ENCODE peak calls at places on chromosomes 7 and 10, in five cellular contexts. One of them, this sample, is unnamed.

GRCh38 chr7:141335164-141335563 is 216.0 kb upstream of the AGK start:
- DNase-seq in left lung: no peak
- DNase-seq in IMR-90: no peak
- DNase-seq in lower lobe of right lung: no peak
- DNase-seq in Peyer's patch: no peak
- DNase-seq in this sample: no peak

GRCh38 chr7:53383131-53383530 is 347.7 kb downstream of the POM121L12 start:
- DNase-seq in left lung: no peak
- DNase-seq in IMR-90: no peak
- DNase-seq in lower lobe of right lung: no peak
- DNase-seq in Peyer's patch: no peak
- DNase-seq in this sample: no peak

GRCh38 chr10:94218496-94219183 is 144.1 kb downstream of the NOC3L start:
- DNase-seq in left lung: no peak
- DNase-seq in IMR-90: peak; percentile 47
- DNase-seq in lower lobe of right lung: no peak
- DNase-seq in Peyer's patch: no peak
- DNase-seq in this sample: no peak

GRCh38 chr7:18320971-18321567 is 174.5 kb upstream of the HDAC9 start:
- DNase-seq in left lung: no peak
- DNase-seq in IMR-90: peak; percentile 58
- DNase-seq in lower lobe of right lung: no peak
- DNase-seq in Peyer's patch: no peak
- DNase-seq in this sample: no peak

GRCh38 chr7:106057204-106057961 is 54.7 kb downstream of the SYPL1 start:
- DNase-seq in left lung: no peak
- DNase-seq in IMR-90: no peak
- DNase-seq in lower lobe of right lung: no peak
- DNase-seq in Peyer's patch: no peak
- DNase-seq in this sample: no peak

GRCh38 chr7:16062269-16062668 is 359.1 kb downstream of the CRPPA start:
- DNase-seq in left lung: no peak
- DNase-seq in IMR-90: peak; percentile 75
- DNase-seq in lower lobe of right lung: no peak
- DNase-seq in Peyer's patch: no peak
- DNase-seq in this sample: no peak

GRCh38 chr10:114030140-114030539 is 13.5 kb upstream of the ADRB1 start:
- DNase-seq in left lung: no peak
- DNase-seq in IMR-90: no peak
- DNase-seq in lower lobe of right lung: no peak
- DNase-seq in Peyer's patch: no peak
- DNase-seq in this sample: no peak

GRCh38 chr10:129505500-129506075 is 38.5 kb downstream of the MGMT start:
- DNase-seq in left lung: no peak
- DNase-seq in IMR-90: no peak
- DNase-seq in lower lobe of right lung: no peak
- DNase-seq in Peyer's patch: no peak
- DNase-seq in this sample: no peak

GRCh38 chr7:53604201-53604600 is 568.8 kb downstream of the POM121L12 start:
- DNase-seq in left lung: no peak
- DNase-seq in IMR-90: no peak
- DNase-seq in lower lobe of right lung: no peak
- DNase-seq in Peyer's patch: no peak
- DNase-seq in this sample: no peak

GRCh38 chr10:71788954-71789353 is 15.6 kb upstream of the VSIR start:
- DNase-seq in left lung: no peak
- DNase-seq in IMR-90: no peak
- DNase-seq in lower lobe of right lung: no peak
- DNase-seq in Peyer's patch: peak; percentile 22
- DNase-seq in this sample: no peak

GRCh38 chr10:132596742-132597279 is 59.2 kb downstream of the INPP5A start:
- DNase-seq in left lung: no peak
- DNase-seq in IMR-90: no peak
- DNase-seq in lower lobe of right lung: no peak
- DNase-seq in Peyer's patch: peak; percentile 27
- DNase-seq in this sample: no peak

GRCh38 chr10:93465806-93466675 is 16.1 kb downstream of the MYOF start:
- DNase-seq in left lung: peak; percentile 85
- DNase-seq in IMR-90: peak; percentile 90
- DNase-seq in lower lobe of right lung: peak; percentile 83
- DNase-seq in Peyer's patch: peak; percentile 74
- DNase-seq in this sample: peak; percentile 95

GRCh38 chr10:12723240-12723639 is 278.3 kb downstream of the CCDC3 start:
- DNase-seq in left lung: no peak
- DNase-seq in IMR-90: no peak
- DNase-seq in lower lobe of right lung: no peak
- DNase-seq in Peyer's patch: no peak
- DNase-seq in this sample: no peak

GRCh38 chr10:56349611-56350010 is 11.4 kb downstream of the ZWINT start:
- DNase-seq in left lung: no peak
- DNase-seq in IMR-90: no peak
- DNase-seq in lower lobe of right lung: no peak
- DNase-seq in Peyer's patch: no peak
- DNase-seq in this sample: no peak

GRCh38 chr7:28865494-28866257 is 92.5 kb downstream of the TRIL start:
- DNase-seq in left lung: no peak
- DNase-seq in IMR-90: peak; percentile 38
- DNase-seq in lower lobe of right lung: no peak
- DNase-seq in Peyer's patch: no peak
- DNase-seq in this sample: no peak

GRCh38 chr7:113159746-113160339 is 41.5 kb upstream of the SMIM30 start:
- DNase-seq in left lung: no peak
- DNase-seq in IMR-90: peak; percentile 45
- DNase-seq in lower lobe of right lung: no peak
- DNase-seq in Peyer's patch: no peak
- DNase-seq in this sample: no peak

GRCh38 chr10:71255817-71256660 is 43.7 kb downstream of the UNC5B start:
- DNase-seq in left lung: peak; percentile 74
- DNase-seq in IMR-90: peak; percentile 91
- DNase-seq in lower lobe of right lung: no peak
- DNase-seq in Peyer's patch: peak; percentile 92
- DNase-seq in this sample: peak; percentile 59

GRCh38 chr7:94088560-94088959 is 84.4 kb upstream of the BET1 start:
- DNase-seq in left lung: no peak
- DNase-seq in IMR-90: peak; percentile 57
- DNase-seq in lower lobe of right lung: no peak
- DNase-seq in Peyer's patch: no peak
- DNase-seq in this sample: no peak

GRCh38 chr7:42359946-42360345 is 122.9 kb upstream of the GLI3 start:
- DNase-seq in left lung: no peak
- DNase-seq in IMR-90: no peak
- DNase-seq in lower lobe of right lung: no peak
- DNase-seq in Peyer's patch: no peak
- DNase-seq in this sample: no peak

GRCh38 chr10:61943699-61944444 is 42.4 kb downstream of the ARID5B start:
- DNase-seq in left lung: no peak
- DNase-seq in IMR-90: peak; percentile 53
- DNase-seq in lower lobe of right lung: no peak
- DNase-seq in Peyer's patch: no peak
- DNase-seq in this sample: no peak

GRCh38 chr10:13039761-13040160 is 38.2 kb upstream of the CCDC3 start:
- DNase-seq in left lung: no peak
- DNase-seq in IMR-90: no peak
- DNase-seq in lower lobe of right lung: no peak
- DNase-seq in Peyer's patch: no peak
- DNase-seq in this sample: no peak

GRCh38 chr10:91380873-91381561 is 29.1 kb upstream of the HECTD2 start:
- DNase-seq in left lung: no peak
- DNase-seq in IMR-90: no peak
- DNase-seq in lower lobe of right lung: no peak
- DNase-seq in Peyer's patch: no peak
- DNase-seq in this sample: peak; percentile 61

GRCh38 chr10:8389630-8390029 is 335.1 kb downstream of the GATA3 start:
- DNase-seq in left lung: no peak
- DNase-seq in IMR-90: no peak
- DNase-seq in lower lobe of right lung: no peak
- DNase-seq in Peyer's patch: no peak
- DNase-seq in this sample: no peak

GRCh38 chr7:105003875-105004510 is 10.0 kb upstream of the KMT2E start:
- DNase-seq in left lung: no peak
- DNase-seq in IMR-90: no peak
- DNase-seq in lower lobe of right lung: no peak
- DNase-seq in Peyer's patch: no peak
- DNase-seq in this sample: no peak

GRCh38 chr7:68807681-68808080 is 790.6 kb upstream of the AUTS2 start:
- DNase-seq in left lung: no peak
- DNase-seq in IMR-90: no peak
- DNase-seq in lower lobe of right lung: no peak
- DNase-seq in Peyer's patch: no peak
- DNase-seq in this sample: no peak

GRCh38 chr7:63900394-63901203 is 98.0 kb upstream of the ZNF722 start:
- DNase-seq in left lung: peak; percentile 94
- DNase-seq in IMR-90: no peak
- DNase-seq in lower lobe of right lung: peak; percentile 95
- DNase-seq in Peyer's patch: peak; percentile 88
- DNase-seq in this sample: peak; percentile 95

GRCh38 chr10:25392132-25392531 is 217.3 kb downstream of the GPR158 start:
- DNase-seq in left lung: no peak
- DNase-seq in IMR-90: no peak
- DNase-seq in lower lobe of right lung: no peak
- DNase-seq in Peyer's patch: no peak
- DNase-seq in this sample: no peak

GRCh38 chr7:22214000-22214399 is 143.0 kb downstream of the RAPGEF5 start:
- DNase-seq in left lung: no peak
- DNase-seq in IMR-90: no peak
- DNase-seq in lower lobe of right lung: no peak
- DNase-seq in Peyer's patch: no peak
- DNase-seq in this sample: no peak
- H3K4me1 ChIP-seq in left lung: peaks cover 29% of the 10 kb centered on the region
- H3K4me1 ChIP-seq in IMR-90: no peaks in the 10 kb centered on the region
- H3K4me1 ChIP-seq in lower lobe of right lung: peaks cover 31% of the 10 kb centered on the region
- H3K4me1 ChIP-seq in Peyer's patch: no peaks in the 10 kb centered on the region
- H3K4me1 ChIP-seq in this sample: no peaks in the 10 kb centered on the region

GRCh38 chr7:152108359-152108758 is 82.9 kb downstream of the GALNT11 start:
- DNase-seq in left lung: no peak
- DNase-seq in IMR-90: no peak
- DNase-seq in lower lobe of right lung: no peak
- DNase-seq in Peyer's patch: no peak
- DNase-seq in this sample: no peak
- TF ChIP-seq CTCF in left lung: no peak
- TF ChIP-seq CTCF in IMR-90: no peak
- TF ChIP-seq CTCF in lower lobe of right lung: no peak
- TF ChIP-seq CTCF in Peyer's patch: no peak
- TF ChIP-seq CTCF in this sample: no peak

DNA sequence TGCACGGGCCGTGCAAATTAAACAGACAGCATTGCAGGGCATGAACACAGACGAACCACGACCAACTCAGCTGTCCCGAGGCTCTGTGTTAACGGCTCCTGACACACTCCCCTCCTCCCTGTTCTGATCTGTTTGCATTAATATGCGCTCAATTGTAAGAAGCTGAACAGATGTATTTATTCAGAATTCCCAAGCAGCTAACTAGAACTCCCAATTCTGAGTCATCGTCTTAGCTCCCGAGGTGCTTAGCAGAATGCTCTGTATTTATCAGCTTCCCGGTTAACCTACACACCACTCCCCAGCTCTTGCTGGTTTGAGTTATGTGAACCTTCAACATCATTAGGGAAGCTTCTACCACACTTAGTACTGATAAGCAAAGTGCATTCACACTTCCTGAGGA is 286.4 kb downstream of the PTPRN2 start:
- DNase-seq in left lung: no peak
- DNase-seq in IMR-90: no peak
- DNase-seq in lower lobe of right lung: no peak
- DNase-seq in Peyer's patch: no peak
- DNase-seq in this sample: no peak
- H3K4me1 ChIP-seq in left lung: no peaks in the 10 kb centered on the region
- H3K4me1 ChIP-seq in IMR-90: no peaks in the 10 kb centered on the region
- H3K4me1 ChIP-seq in lower lobe of right lung: no peaks in the 10 kb centered on the region
- H3K4me1 ChIP-seq in Peyer's patch: no peaks in the 10 kb centered on the region
- H3K4me1 ChIP-seq in this sample: no peaks in the 10 kb centered on the region

GRCh38 chr7:142693911-142694310 is 55.4 kb upstream of the PRSS1 start:
- DNase-seq in left lung: no peak
- DNase-seq in IMR-90: no peak
- DNase-seq in lower lobe of right lung: no peak
- DNase-seq in Peyer's patch: no peak
- DNase-seq in this sample: no peak

GRCh38 chr7:142685877-142686508 is 63.3 kb upstream of the PRSS1 start:
- DNase-seq in left lung: no peak
- DNase-seq in IMR-90: no peak
- DNase-seq in lower lobe of right lung: no peak
- DNase-seq in Peyer's patch: no peak
- DNase-seq in this sample: no peak

GRCh38 chr7:142690554-142691182 is 58.6 kb upstream of the PRSS1 start:
- DNase-seq in left lung: no peak
- DNase-seq in IMR-90: no peak
- DNase-seq in lower lobe of right lung: no peak
- DNase-seq in Peyer's patch: no peak
- DNase-seq in this sample: no peak

DNA sequence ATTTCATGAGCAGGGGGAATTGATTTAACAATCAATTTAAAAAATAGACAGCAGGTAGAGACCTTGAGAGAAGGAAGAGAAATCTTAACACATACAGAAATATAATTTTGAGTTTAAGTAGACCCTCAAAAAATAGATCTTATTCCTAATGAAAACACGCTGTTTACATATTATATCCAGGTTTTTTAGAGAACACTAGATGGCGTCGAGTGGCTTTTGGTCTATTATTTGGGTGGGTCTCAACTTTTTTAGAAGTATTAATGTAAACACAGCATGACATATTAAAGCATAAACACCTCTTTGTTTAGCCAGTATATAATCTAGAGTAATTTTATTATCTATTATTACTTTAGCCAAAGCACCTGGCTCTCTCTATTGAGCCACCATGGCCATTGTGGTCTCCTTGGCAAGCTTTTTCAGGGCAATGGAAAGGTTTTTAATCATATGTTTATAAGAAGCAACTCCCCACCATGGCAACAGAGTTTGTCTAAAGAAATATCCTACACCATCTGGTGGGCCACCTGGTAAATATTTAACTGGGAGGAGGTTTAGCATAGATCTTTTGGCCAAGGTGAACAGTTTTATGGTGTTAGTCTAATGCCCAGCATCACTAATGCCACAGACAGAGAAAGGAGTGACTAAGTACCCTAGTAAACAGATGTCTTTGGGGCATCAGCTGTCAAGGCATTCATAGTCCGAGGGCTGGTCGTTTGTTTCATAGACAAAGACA is 59.7 kb upstream of the PRSS1 start:
- DNase-seq in left lung: no peak
- DNase-seq in IMR-90: no peak
- DNase-seq in lower lobe of right lung: no peak
- DNase-seq in Peyer's patch: no peak
- DNase-seq in this sample: no peak
- TF ChIP-seq CTCF in left lung: no peak
- TF ChIP-seq CTCF in IMR-90: no peak
- TF ChIP-seq CTCF in lower lobe of right lung: no peak
- TF ChIP-seq CTCF in Peyer's patch: no peak
- TF ChIP-seq CTCF in this sample: no peak